ENCODE peak calls at places on chromosomes 3 and 15, in eight cellular contexts. One of them, this sample, is unnamed.

GRCh38 chr15:71072423-71072822 is 42.8 kb upstream of the THSD4 start:
- DNase-seq in CD8-positive, alpha-beta memory T cell: no peak
- DNase-seq in activated T-cell treated with anti-CD3 and anti-CD28 coated beads for 1 hour: no peak
- DNase-seq in retina: no peak
- DNase-seq in mesenchymal stem cell: no peak
- DNase-seq in IMR-90: no peak
- DNase-seq in AG08395: no peak
- DNase-seq in fibroblast of pulmonary artery: no peak
- DNase-seq in this sample: no peak

GRCh38 chr3:126491221-126492013 is 15.7 kb upstream of the ZXDC start:
- DNase-seq in CD8-positive, alpha-beta memory T cell: no peak
- DNase-seq in activated T-cell treated with anti-CD3 and anti-CD28 coated beads for 1 hour: no peak
- DNase-seq in retina: no peak
- DNase-seq in mesenchymal stem cell: no peak
- DNase-seq in IMR-90: no peak
- DNase-seq in AG08395: no peak
- DNase-seq in fibroblast of pulmonary artery: no peak
- DNase-seq in this sample: no peak

GRCh38 chr3:53196575-53197407 is 35.8 kb downstream of the PRKCD start:
- DNase-seq in CD8-positive, alpha-beta memory T cell: no peak
- DNase-seq in activated T-cell treated with anti-CD3 and anti-CD28 coated beads for 1 hour: no peak
- DNase-seq in retina: no peak
- DNase-seq in mesenchymal stem cell: peak; percentile 75
- DNase-seq in IMR-90: peak; percentile 62
- DNase-seq in AG08395: no peak
- DNase-seq in fibroblast of pulmonary artery: peak; percentile 69
- DNase-seq in this sample: no peak

GRCh38 chr3:61438253-61439115 is 122.9 kb upstream of the PTPRG start:
- DNase-seq in CD8-positive, alpha-beta memory T cell: no peak
- DNase-seq in activated T-cell treated with anti-CD3 and anti-CD28 coated beads for 1 hour: no peak
- DNase-seq in retina: no peak
- DNase-seq in mesenchymal stem cell: no peak
- DNase-seq in IMR-90: no peak
- DNase-seq in AG08395: no peak
- DNase-seq in fibroblast of pulmonary artery: no peak
- DNase-seq in this sample: no peak

GRCh38 chr3:16252243-16252978 is 12.3 kb downstream of the DPH3 start:
- DNase-seq in CD8-positive, alpha-beta memory T cell: no peak
- DNase-seq in activated T-cell treated with anti-CD3 and anti-CD28 coated beads for 1 hour: no peak
- DNase-seq in retina: no peak
- DNase-seq in mesenchymal stem cell: no peak
- DNase-seq in IMR-90: no peak
- DNase-seq in AG08395: no peak
- DNase-seq in fibroblast of pulmonary artery: no peak
- DNase-seq in this sample: no peak

GRCh38 chr15:96352594-96353377 is 22.3 kb downstream of the NR2F2 start:
- DNase-seq in CD8-positive, alpha-beta memory T cell: no peak
- DNase-seq in activated T-cell treated with anti-CD3 and anti-CD28 coated beads for 1 hour: no peak
- DNase-seq in retina: no peak
- DNase-seq in mesenchymal stem cell: peak; percentile 71
- DNase-seq in IMR-90: peak; percentile 81
- DNase-seq in AG08395: no peak
- DNase-seq in fibroblast of pulmonary artery: peak; percentile 46
- DNase-seq in this sample: no peak

GRCh38 chr3:155079795-155080546 is at the start of gene MME:
- DNase-seq in CD8-positive, alpha-beta memory T cell: no peak
- DNase-seq in activated T-cell treated with anti-CD3 and anti-CD28 coated beads for 1 hour: no peak
- DNase-seq in retina: peak; percentile 91
- DNase-seq in mesenchymal stem cell: peak; percentile 82
- DNase-seq in IMR-90: peak; percentile 73
- DNase-seq in AG08395: peak; percentile 73
- DNase-seq in fibroblast of pulmonary artery: peak; percentile 86
- DNase-seq in this sample: peak; percentile 9

GRCh38 chr15:26866298-26867198 is at the start of gene GABRA5:
- DNase-seq in CD8-positive, alpha-beta memory T cell: no peak
- DNase-seq in activated T-cell treated with anti-CD3 and anti-CD28 coated beads for 1 hour: no peak
- DNase-seq in retina: peak; percentile 80
- DNase-seq in mesenchymal stem cell: no peak
- DNase-seq in IMR-90: peak; percentile 20
- DNase-seq in AG08395: peak; percentile 62
- DNase-seq in fibroblast of pulmonary artery: peak; percentile 6
- DNase-seq in this sample: no peak

GRCh38 chr3:105800320-105800719 is 68.5 kb downstream of the CBLB start:
- DNase-seq in CD8-positive, alpha-beta memory T cell: no peak
- DNase-seq in activated T-cell treated with anti-CD3 and anti-CD28 coated beads for 1 hour: no peak
- DNase-seq in retina: no peak
- DNase-seq in mesenchymal stem cell: no peak
- DNase-seq in IMR-90: no peak
- DNase-seq in AG08395: no peak
- DNase-seq in fibroblast of pulmonary artery: no peak
- DNase-seq in this sample: no peak

GRCh38 chr3:59783468-59783988 is 733.7 kb upstream of the CFAP20DC start:
- DNase-seq in CD8-positive, alpha-beta memory T cell: no peak
- DNase-seq in activated T-cell treated with anti-CD3 and anti-CD28 coated beads for 1 hour: no peak
- DNase-seq in retina: no peak
- DNase-seq in mesenchymal stem cell: no peak
- DNase-seq in IMR-90: no peak
- DNase-seq in AG08395: no peak
- DNase-seq in fibroblast of pulmonary artery: no peak
- DNase-seq in this sample: no peak

GRCh38 chr3:50648297-50648696 is 26.4 kb upstream of the DOCK3 start:
- DNase-seq in CD8-positive, alpha-beta memory T cell: no peak
- DNase-seq in activated T-cell treated with anti-CD3 and anti-CD28 coated beads for 1 hour: no peak
- DNase-seq in retina: peak; percentile 62
- DNase-seq in mesenchymal stem cell: no peak
- DNase-seq in IMR-90: peak; percentile 21
- DNase-seq in AG08395: no peak
- DNase-seq in fibroblast of pulmonary artery: no peak
- DNase-seq in this sample: no peak

GRCh38 chr3:139292192-139292591 is 51.6 kb upstream of the MRPS22 start:
- DNase-seq in CD8-positive, alpha-beta memory T cell: no peak
- DNase-seq in activated T-cell treated with anti-CD3 and anti-CD28 coated beads for 1 hour: no peak
- DNase-seq in retina: no peak
- DNase-seq in mesenchymal stem cell: no peak
- DNase-seq in IMR-90: no peak
- DNase-seq in AG08395: no peak
- DNase-seq in fibroblast of pulmonary artery: no peak
- DNase-seq in this sample: no peak

GRCh38 chr3:193885832-193886231 is 250.1 kb upstream of the HES1 start:
- DNase-seq in CD8-positive, alpha-beta memory T cell: no peak
- DNase-seq in activated T-cell treated with anti-CD3 and anti-CD28 coated beads for 1 hour: no peak
- DNase-seq in retina: no peak
- DNase-seq in mesenchymal stem cell: no peak
- DNase-seq in IMR-90: no peak
- DNase-seq in AG08395: no peak
- DNase-seq in fibroblast of pulmonary artery: no peak
- DNase-seq in this sample: no peak

GRCh38 chr3:50047426-50047825 is 41.3 kb upstream of the RBM5 start:
- DNase-seq in CD8-positive, alpha-beta memory T cell: no peak
- DNase-seq in activated T-cell treated with anti-CD3 and anti-CD28 coated beads for 1 hour: no peak
- DNase-seq in retina: no peak
- DNase-seq in mesenchymal stem cell: no peak
- DNase-seq in IMR-90: no peak
- DNase-seq in AG08395: no peak
- DNase-seq in fibroblast of pulmonary artery: no peak
- DNase-seq in this sample: no peak

GRCh38 chr3:172137287-172138030 is 98.1 kb downstream of the FNDC3B start:
- DNase-seq in CD8-positive, alpha-beta memory T cell: no peak
- DNase-seq in activated T-cell treated with anti-CD3 and anti-CD28 coated beads for 1 hour: no peak
- DNase-seq in retina: no peak
- DNase-seq in mesenchymal stem cell: peak; percentile 44
- DNase-seq in IMR-90: no peak
- DNase-seq in AG08395: no peak
- DNase-seq in fibroblast of pulmonary artery: peak; percentile 87
- DNase-seq in this sample: no peak

GRCh38 chr15:67930720-67931119 is 90.9 kb upstream of the RNU6-1 start:
- DNase-seq in CD8-positive, alpha-beta memory T cell: no peak
- DNase-seq in activated T-cell treated with anti-CD3 and anti-CD28 coated beads for 1 hour: no peak
- DNase-seq in retina: no peak
- DNase-seq in mesenchymal stem cell: no peak
- DNase-seq in IMR-90: no peak
- DNase-seq in AG08395: no peak
- DNase-seq in fibroblast of pulmonary artery: no peak
- DNase-seq in this sample: no peak

This sample was measured in T-helper 17 cell.